ENCODE peak calls at places on chromosomes 1 and 21, in five cellular contexts. B is CD8-positive, alpha-beta T cell; N is K562; H is hepatocyte; K is body of pancreas. I is an unnamed sample.

GRCh38 chr1:230935852-230936251 is 42.8 kb downstream of the TTC13 start:
- DNase-seq in B (no peak), N (no peak), H (no peak), K (no peak), I (no peak)

GRCh38 chr1:173149887-173150286 is 57.2 kb downstream of the TNFSF4 start:
- DNase-seq in B (no peak), N (no peak), H (peak; percentile 41), K (no peak), I (peak; percentile 79)

GRCh38 chr1:6077919-6078318 is 32.2 kb downstream of the KCNAB2 start:
- DNase-seq in B (no peak), N (no peak), H (no peak), K (no peak), I (no peak)

GRCh38 chr1:51313961-51314777 is 16.2 kb downstream of the TTC39A start:
- DNase-seq in B (no peak), N (no peak), H (peak; percentile 67), K (peak; percentile 29), I (peak; percentile 78)

GRCh38 chr1:214559079-214559478 is 7.7 kb upstream of the PTPN14 start:
- DNase-seq in B (no peak), N (no peak), H (no peak), K (no peak), I (no peak)

GRCh38 chr1:192133350-192133950 is 24.8 kb upstream of the RGS18 start:
- DNase-seq in B (no peak), N (no peak), H (no peak), K (no peak), I (peak; percentile 8)

GRCh38 chr1:94207695-94208094 is 29.7 kb downstream of the ARHGAP29 start:
- DNase-seq in B (no peak), N (no peak), H (no peak), K (no peak), I (no peak)

GRCh38 chr21:44537930-44538911 is 1.8 kb downstream of the KRTAP10-1 start:
- DNase-seq in B (no peak), N (no peak), H (peak; percentile 12), K (no peak), I (no peak)

GRCh38 chr21:15552914-15553491 is 176.8 kb upstream of the USP25 start:
- DNase-seq in B (no peak), N (no peak), H (peak; percentile 10), K (no peak), I (peak; percentile 15)

GRCh38 chr1:28865997-28866650 is 48.2 kb upstream of the EPB41 start:
- DNase-seq in B (no peak), N (no peak), H (no peak), K (no peak), I (no peak)

GRCh38 chr1:21926814-21927530 is 10.1 kb downstream of the HSPG2 start:
- DNase-seq in B (no peak), N (no peak), H (no peak), K (no peak), I (no peak)

GRCh38 chr1:245544236-245544635 is 389.5 kb downstream of the KIF26B start:
- DNase-seq in B (no peak), N (no peak), H (no peak), K (no peak), I (no peak)

GRCh38 chr1:179017383-179018326 is 8.0 kb upstream of the FAM20B start:
- DNase-seq in B (no peak), N (peak; percentile 76), H (peak; percentile 70), K (no peak), I (peak; percentile 60)

GRCh38 chr1:65896721-65897120 is 104.0 kb downstream of the PDE4B start:
- DNase-seq in B (no peak), N (no peak), H (no peak), K (no peak), I (no peak)

GRCh38 chr1:29719253-29719652 is 482.9 kb downstream of the PTPRU start:
- DNase-seq in B (no peak), N (no peak), H (no peak), K (no peak), I (no peak)

GRCh38 chr1:39707506-39707905 is 16.3 kb upstream of the HPCAL4 start:
- DNase-seq in B (no peak), N (no peak), H (no peak), K (no peak), I (no peak)

GRCh38 chr1:209202826-209203439 is 380.6 kb upstream of the CAMK1G start:
- DNase-seq in B (no peak), N (peak; percentile 47), H (peak; percentile 48), K (no peak), I (peak; percentile 49)

GRCh38 chr1:209198926-209199325 is 384.6 kb upstream of the CAMK1G start:
- DNase-seq in B (no peak), N (no peak), H (no peak), K (no peak), I (no peak)

GRCh38 chr1:209199822-209200221 is 383.7 kb upstream of the CAMK1G start:
- DNase-seq in B (no peak), N (no peak), H (peak; percentile 38), K (no peak), I (no peak)

GRCh38 chr1:209196140-209196539 is 387.4 kb upstream of the CAMK1G start:
- DNase-seq in B (no peak), N (no peak), H (no peak), K (no peak), I (no peak)

GRCh38 chr1:209199371-209199770 is 384.1 kb upstream of the CAMK1G start:
- DNase-seq in B (no peak), N (no peak), H (no peak), K (no peak), I (no peak)
- H3K27ac ChIP-seq in B (no peak overlapping the region), N (no peak overlapping the region), H (no peak overlapping the region), K (no peak overlapping the region), I (no peak overlapping the region)

GRCh38 chr1:164446020-164446419 is 113.0 kb upstream of the PBX1 start:
- DNase-seq in B (no peak), N (no peak), H (no peak), K (no peak), I (no peak)

GRCh38 chr1:164443836-164444235 is 115.1 kb upstream of the PBX1 start:
- DNase-seq in B (no peak), N (no peak), H (no peak), K (no peak), I (no peak)

GRCh38 chr1:164443166-164443565 is 115.8 kb upstream of the PBX1 start:
- DNase-seq in B (no peak), N (no peak), H (no peak), K (no peak), I (no peak)

GRCh38 chr1:164440222-164440621 is 118.8 kb upstream of the PBX1 start:
- DNase-seq in B (no peak), N (no peak), H (peak; percentile 30), K (peak; percentile 23), I (no peak)
- TF ChIP-seq CTCF in B (no peak), N (no peak), H (peak; percentile 20), K (peak; percentile 54), I (no peak)

DNA sequence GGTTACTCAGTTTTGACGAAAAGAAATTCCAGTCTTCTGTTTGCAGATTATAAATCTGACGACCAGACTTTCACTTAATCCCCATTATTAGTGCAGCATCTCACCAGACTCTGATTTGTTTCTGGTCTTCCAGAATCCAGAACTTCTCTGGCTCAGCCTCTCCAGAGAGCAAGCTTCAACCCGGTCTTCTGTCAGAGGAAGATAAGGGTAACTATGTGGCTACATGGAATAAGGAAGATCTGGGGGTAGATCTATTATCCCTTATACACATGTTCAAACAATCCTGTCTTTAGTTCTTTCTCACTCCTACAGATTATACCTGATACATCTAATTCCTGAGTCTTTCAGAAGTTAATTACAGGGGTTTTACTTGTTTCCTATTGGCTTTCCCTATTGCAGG is 9.9 kb downstream of the PHTF1 start:
- DNase-seq in B (no peak), N (peak; percentile 49), H (no peak), K (no peak), I (no peak)
- H3K27ac ChIP-seq in B (no peak overlapping the region), N (no peak overlapping the region), H (no peak overlapping the region), K (no peak overlapping the region), I (no peak overlapping the region)

DNA sequence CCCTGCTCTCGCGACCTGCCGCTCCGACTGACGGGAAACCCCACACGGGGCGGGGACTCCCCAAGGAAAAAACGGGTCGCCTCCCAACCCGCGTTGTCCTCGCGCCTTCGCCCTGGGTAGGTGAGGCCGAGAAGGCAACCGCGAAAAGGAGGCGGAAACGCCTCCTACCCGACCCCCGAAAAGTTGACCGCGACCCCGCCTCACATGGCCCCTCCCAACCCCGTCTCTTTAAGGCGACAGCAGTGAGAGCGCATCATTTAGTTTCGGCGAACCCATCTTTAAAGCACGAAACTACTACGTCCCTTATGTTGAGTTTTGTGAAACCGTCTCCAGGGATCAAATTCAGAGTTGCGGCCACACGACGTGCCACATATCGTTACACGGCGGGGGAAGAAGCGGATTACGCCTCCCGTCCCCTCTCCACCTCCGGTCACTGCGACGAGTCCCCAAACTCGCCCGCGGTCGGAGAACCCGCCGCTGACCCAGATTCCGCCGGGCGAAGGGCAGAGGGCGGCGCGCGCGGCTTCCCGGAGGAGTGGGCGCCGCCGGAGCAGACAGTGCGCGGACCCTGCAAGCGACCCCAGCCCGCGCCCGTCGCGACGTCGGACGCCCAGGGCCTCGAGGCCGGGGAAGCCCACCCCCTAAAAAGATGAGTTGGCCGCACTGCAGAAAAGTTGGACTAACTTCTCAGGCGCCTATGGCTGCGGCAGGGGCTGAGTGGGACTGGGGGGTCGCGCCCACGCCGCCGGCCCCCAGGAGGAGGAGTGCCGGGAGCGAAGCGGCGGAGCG is 1.1 kb downstream of the ANP32E start:
- DNase-seq in B (peak; percentile 80), N (peak; percentile 86), H (peak; percentile 81), K (peak; percentile 82), I (peak; percentile 79)
- TF ChIP-seq CTCF in B (no peak), N (no peak), H (no peak), K (no peak), I (no peak)

GRCh38 chr1:237166593-237167077 is 124.7 kb downstream of the RYR2 start:
- DNase-seq in B (no peak), N (no peak), H (no peak), K (no peak), I (no peak)
- H3K27ac ChIP-seq in B (no peak overlapping the region), N (no peak overlapping the region), H (no peak overlapping the region), K (no peak overlapping the region), I (no peak overlapping the region)

DNA sequence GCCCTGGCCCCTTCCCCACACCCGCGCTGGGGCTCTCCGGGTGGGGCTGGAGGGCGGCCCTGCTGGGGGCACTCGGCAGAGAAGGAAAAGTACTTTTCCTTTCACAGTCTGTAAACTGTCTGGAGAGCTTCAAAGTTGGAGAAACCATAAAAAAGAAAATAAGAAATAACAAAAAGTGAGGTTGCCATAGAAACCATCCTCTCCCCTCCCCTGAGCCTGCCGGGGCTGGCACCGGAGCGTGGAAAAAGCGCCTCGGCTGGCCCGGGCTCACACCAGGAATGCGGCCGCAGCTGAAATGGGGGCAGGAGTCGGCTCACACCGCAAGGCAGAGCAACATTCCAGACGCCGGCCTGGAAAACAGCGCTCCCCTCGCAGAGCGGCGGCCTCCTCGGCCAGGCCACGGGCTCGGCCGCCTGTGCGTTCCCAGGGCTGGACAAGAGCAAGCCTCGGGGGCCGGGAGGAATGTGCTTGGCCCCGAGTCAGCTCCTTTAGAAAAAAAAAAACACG is 69.2 kb downstream of the MORN1 start:
- DNase-seq in B (no peak), N (no peak), H (peak; percentile 93), K (peak; percentile 60), I (peak; percentile 31)
- TF ChIP-seq CTCF in B (no peak), N (no peak), H (peak; percentile 9), K (no peak), I (no peak)